ENCODE peak calls at places on chromosomes 13 and 19, in four cellular contexts. One of them, this sample, is unnamed.

GRCh38 chr19:48190288-48191284 is 20.1 kb downstream of the ZSWIM9 start:
- DNase-seq in neuronal stem cell: no peak
- DNase-seq in H9: peak
- DNase-seq in IMR-90: peak
- DNase-seq in this sample: peak

GRCh38 chr19:4539697-4540581 is at the start of gene LRG1:
- DNase-seq in neuronal stem cell: no peak
- DNase-seq in H9: no peak
- DNase-seq in IMR-90: no peak
- DNase-seq in this sample: no peak

GRCh38 chr19:50313812-50314536 is 15.2 kb downstream of the KCNC3 start:
- DNase-seq in neuronal stem cell: no peak
- DNase-seq in H9: peak
- DNase-seq in IMR-90: no peak
- DNase-seq in this sample: no peak

GRCh38 chr13:68784275-68784674 is 1323.4 kb upstream of the ATXN8OS start:
- DNase-seq in neuronal stem cell: no peak
- DNase-seq in H9: no peak
- DNase-seq in IMR-90: no peak
- DNase-seq in this sample: no peak

GRCh38 chr19:14440049-14440448 is 6.9 kb downstream of the PKN1 start:
- DNase-seq in neuronal stem cell: no peak
- DNase-seq in H9: no peak
- DNase-seq in IMR-90: no peak
- DNase-seq in this sample: no peak

GRCh38 chr13:79917628-79918027 is 423.3 kb downstream of the SPRY2 start:
- DNase-seq in neuronal stem cell: no peak
- DNase-seq in H9: no peak
- DNase-seq in IMR-90: no peak
- DNase-seq in this sample: no peak

GRCh38 chr13:47846886-47847285 is 154.2 kb downstream of the SUCLA2 start:
- DNase-seq in neuronal stem cell: no peak
- DNase-seq in H9: no peak
- DNase-seq in IMR-90: no peak
- DNase-seq in this sample: peak

GRCh38 chr19:47657719-47658118 is 48.8 kb downstream of the BICRA start:
- DNase-seq in neuronal stem cell: no peak
- DNase-seq in H9: no peak
- DNase-seq in IMR-90: no peak
- DNase-seq in this sample: no peak

GRCh38 chr13:45511310-45512147 is 46.8 kb downstream of the COG3 start:
- DNase-seq in neuronal stem cell: peak
- DNase-seq in H9: no peak
- DNase-seq in IMR-90: peak
- DNase-seq in this sample: peak

GRCh38 chr13:36706755-36707154 is 32.9 kb downstream of the SERTM1 start:
- DNase-seq in neuronal stem cell: no peak
- DNase-seq in H9: no peak
- DNase-seq in IMR-90: peak
- DNase-seq in this sample: no peak

GRCh38 chr13:110244096-110244830 is 62.7 kb downstream of the COL4A1 start:
- DNase-seq in neuronal stem cell: no peak
- DNase-seq in H9: no peak
- DNase-seq in IMR-90: peak
- DNase-seq in this sample: no peak

GRCh38 chr19:30596268-30596667 is 224.1 kb downstream of the ZNF536 start:
- DNase-seq in neuronal stem cell: no peak
- DNase-seq in H9: no peak
- DNase-seq in IMR-90: no peak
- DNase-seq in this sample: no peak
- H4K91ac ChIP-seq in neuronal stem cell: no peak
- H4K91ac ChIP-seq in H9: no peak
- H4K91ac ChIP-seq in IMR-90: no peak
- H4K91ac ChIP-seq in this sample: no peak

DNA sequence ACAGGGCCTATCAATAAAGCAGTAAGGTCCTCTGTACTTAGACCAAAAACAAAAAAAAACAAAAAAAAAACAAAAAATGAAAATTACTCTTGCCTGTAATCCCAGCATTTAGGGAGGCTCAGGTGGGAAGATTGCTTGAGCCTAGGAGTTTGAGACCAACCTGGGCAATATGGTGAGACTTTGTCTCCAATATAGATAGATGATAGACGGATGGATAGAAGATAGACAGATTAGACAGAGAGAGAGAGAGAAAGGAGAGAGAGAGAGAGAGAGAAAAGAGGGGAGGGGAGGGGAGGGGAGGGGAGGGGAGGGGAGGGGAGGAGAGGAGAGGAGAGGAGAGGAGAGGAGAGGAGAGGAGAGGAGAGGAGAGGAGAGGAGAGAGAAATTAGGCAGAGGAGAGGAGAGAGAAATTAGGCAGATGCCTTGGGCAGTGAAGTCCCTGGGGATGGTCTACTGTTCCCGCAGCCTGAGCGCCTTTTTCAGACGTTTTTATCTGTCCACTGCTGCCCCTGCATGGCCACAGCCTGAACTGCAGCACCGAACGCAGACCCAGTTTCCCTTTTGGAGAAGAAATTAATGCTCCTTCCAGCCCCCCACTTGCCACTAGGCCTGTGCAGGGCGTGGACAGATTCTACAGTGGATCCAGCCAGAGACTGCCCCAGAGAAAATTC is 9.8 kb upstream of the ZNF627 start:
- DNase-seq in neuronal stem cell: peak
- DNase-seq in H9: peak
- DNase-seq in IMR-90: peak
- DNase-seq in this sample: peak
- H3K9ac ChIP-seq in neuronal stem cell: no peak
- H3K9ac ChIP-seq in H9: no peak
- H3K9ac ChIP-seq in IMR-90: no peak
- H3K9ac ChIP-seq in this sample: peak

GRCh38 chr19:45792482-45793177 is at the start of gene DMWD:
- DNase-seq in neuronal stem cell: peak
- DNase-seq in H9: peak
- DNase-seq in IMR-90: peak
- DNase-seq in this sample: peak
- H3K14ac ChIP-seq in neuronal stem cell: peak
- H3K14ac ChIP-seq in H9: peak
- H3K14ac ChIP-seq in IMR-90: peak
- H3K14ac ChIP-seq in this sample: peak

DNA sequence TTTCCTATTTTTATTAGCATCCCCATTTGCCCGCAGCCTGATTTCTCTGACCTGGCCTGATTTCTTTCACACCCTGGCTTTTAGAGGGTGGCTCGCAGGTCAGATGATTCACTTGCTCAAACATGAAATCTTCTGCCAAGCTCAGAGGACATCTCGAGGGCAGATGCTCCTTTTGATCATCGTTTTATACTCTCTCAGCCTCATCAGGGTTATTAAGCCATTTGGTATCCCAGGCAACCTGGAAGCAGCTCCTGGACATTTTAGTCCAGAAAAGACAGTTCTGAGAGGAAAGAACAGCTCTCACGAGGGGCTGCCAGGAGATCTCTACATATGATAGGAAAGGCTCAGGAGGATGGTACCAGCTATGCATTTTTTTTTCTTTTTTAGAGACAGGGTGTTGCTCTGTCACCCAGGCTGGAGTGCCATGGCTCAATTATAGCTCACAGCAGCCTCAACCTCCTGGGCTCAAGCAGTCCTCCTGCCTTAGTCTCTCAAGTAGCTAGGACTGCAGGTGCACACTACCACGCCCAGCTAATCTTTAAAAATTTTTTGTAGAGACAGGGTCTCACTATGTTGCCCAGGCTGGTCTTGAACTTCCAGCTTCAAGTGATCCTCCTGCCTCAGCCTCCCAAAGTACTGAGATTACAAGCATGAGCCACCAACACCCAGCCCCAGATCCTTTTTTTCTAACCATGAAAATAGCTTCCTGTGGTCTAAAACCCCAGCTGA is 165.4 kb downstream of the KATNAL1 start:
- DNase-seq in neuronal stem cell: no peak
- DNase-seq in H9: no peak
- DNase-seq in IMR-90: no peak
- DNase-seq in this sample: peak
- H4K91ac ChIP-seq in neuronal stem cell: no peak
- H4K91ac ChIP-seq in H9: no peak
- H4K91ac ChIP-seq in IMR-90: peak
- H4K91ac ChIP-seq in this sample: no peak

GRCh38 chr19:34269968-34270621 is 15.7 kb downstream of the GARRE1 start:
- DNase-seq in neuronal stem cell: no peak
- DNase-seq in H9: peak
- DNase-seq in IMR-90: peak
- DNase-seq in this sample: peak
- H3K9ac ChIP-seq in neuronal stem cell: no peak
- H3K9ac ChIP-seq in H9: no peak
- H3K9ac ChIP-seq in IMR-90: peak
- H3K9ac ChIP-seq in this sample: peak

DNA sequence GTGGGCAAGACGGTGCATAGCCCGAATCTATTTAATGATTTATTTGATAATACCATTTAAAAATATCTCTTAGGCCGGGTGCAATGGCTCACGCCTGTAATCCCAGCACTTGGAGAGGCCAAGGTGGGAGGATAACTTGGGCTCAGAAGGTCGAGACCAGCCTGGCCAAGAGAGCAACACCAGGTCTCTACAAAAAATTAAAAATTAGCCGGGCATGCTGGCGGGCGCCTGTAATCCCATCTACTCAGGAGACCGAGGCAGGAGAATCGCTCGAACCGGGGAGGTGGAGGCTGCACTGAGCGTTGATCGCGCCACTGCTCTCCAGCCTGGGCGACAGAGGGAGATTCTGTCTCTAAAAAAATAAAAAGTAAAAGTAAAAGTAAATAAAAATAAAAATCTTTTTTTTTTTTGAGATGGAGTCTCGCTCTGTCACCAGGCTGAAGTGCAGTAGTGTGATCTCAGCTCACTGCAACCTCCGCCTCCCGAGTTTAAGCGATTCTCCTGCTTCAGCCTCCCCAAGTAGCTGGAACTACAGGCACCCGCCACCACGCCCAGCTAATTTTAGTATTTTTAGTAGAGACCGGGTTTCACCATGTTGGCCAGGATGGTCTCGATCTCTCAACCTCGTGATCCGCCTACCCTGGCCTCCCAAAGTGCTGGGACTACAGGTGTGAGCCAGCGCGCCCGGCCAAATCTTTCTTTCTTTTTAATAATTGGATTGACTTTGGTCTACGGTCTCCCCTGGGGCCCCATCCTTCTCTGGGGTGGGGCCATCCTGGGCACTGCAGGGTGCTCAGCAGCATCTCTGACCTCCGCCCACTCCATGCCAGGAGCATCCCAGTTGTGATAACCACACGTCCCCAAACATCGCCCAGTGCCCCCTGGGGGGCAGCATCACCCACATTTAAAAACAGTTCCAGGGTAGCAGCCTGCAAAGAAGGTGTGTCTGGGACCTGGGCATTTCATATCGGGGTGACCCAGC is 90.7 kb downstream of the GNG7 start:
- DNase-seq in neuronal stem cell: no peak
- DNase-seq in H9: no peak
- DNase-seq in IMR-90: no peak
- DNase-seq in this sample: no peak
- H3K14ac ChIP-seq in neuronal stem cell: no peak
- H3K14ac ChIP-seq in H9: no peak
- H3K14ac ChIP-seq in IMR-90: no peak
- H3K14ac ChIP-seq in this sample: no peak

This sample was measured in mesenchymal stem cell.